ENCODE peak calls at places on chromosomes 2 and 18, in eight cellular contexts. X is spleen, Y is adrenal gland, T is ovary, C is body of pancreas, S is IMR-90, R is K562, Z is stomach. I is an unnamed sample. For H3K27me3, the result is how much of the 10 kb centered on the place peaks cover.

GRCh38 chr2:37005118-37005868 is 39.0 kb upstream of the STRN start:
- DNase-seq in X (no peak), Y (peak), T (no peak), C (no peak), S (peak), R (peak), Z (no peak), I (no peak)

GRCh38 chr2:71220743-71221142 is 6.2 kb downstream of the PAIP2B start:
- DNase-seq in X (no peak), Y (no peak), T (no peak), C (no peak), S (no peak), R (no peak), Z (no peak), I (no peak)

GRCh38 chr2:234643407-234643806 is 146.5 kb upstream of the ARL4C start:
- DNase-seq in X (no peak), Y (no peak), T (no peak), C (no peak), S (peak), R (no peak), Z (no peak), I (no peak)

GRCh38 chr2:136117909-136118818 is at the start of gene CXCR4:
- DNase-seq in X (peak), Y (peak), T (no peak), C (peak), S (peak), R (peak), Z (peak), I (peak)

GRCh38 chr2:134900151-134900550 is 18.5 kb upstream of the CCNT2 start:
- DNase-seq in X (no peak), Y (no peak), T (no peak), C (no peak), S (peak), R (no peak), Z (no peak), I (no peak)

GRCh38 chr2:237923507-237924163 is 43.2 kb upstream of the UBE2F start:
- DNase-seq in X (peak), Y (peak), T (peak), C (peak), S (peak), R (peak), Z (peak), I (peak)

GRCh38 chr2:120914839-120915521 is 179.3 kb downstream of the GLI2 start:
- DNase-seq in X (no peak), Y (peak), T (peak), C (peak), S (peak), R (peak), Z (peak), I (peak)

GRCh38 chr18:70276416-70277145 is 12.3 kb upstream of the SOCS6 start:
- DNase-seq in X (no peak), Y (no peak), T (no peak), C (no peak), S (no peak), R (no peak), Z (no peak), I (no peak)

GRCh38 chr2:27077231-27077630 is 1.2 kb upstream of the EMILIN1 start:
- DNase-seq in X (peak), Y (no peak), T (no peak), C (no peak), S (no peak), R (no peak), Z (no peak), I (no peak)

GRCh38 chr2:134450114-134450513 is 196.2 kb downstream of the MGAT5 start:
- DNase-seq in X (no peak), Y (no peak), T (no peak), C (no peak), S (no peak), R (no peak), Z (no peak), I (no peak)

GRCh38 chr2:112021269-112021668 is 33.8 kb upstream of the TMEM87B start:
- DNase-seq in X (no peak), Y (no peak), T (no peak), C (no peak), S (no peak), R (no peak), Z (no peak), I (no peak)

GRCh38 chr2:177106212-177106611 is 106.4 kb upstream of the HNRNPA3 start:
- DNase-seq in X (no peak), Y (no peak), T (no peak), C (no peak), S (no peak), R (peak), Z (no peak), I (no peak)

GRCh38 chr18:43501099-43501498 is 223.8 kb upstream of the SYT4 start:
- DNase-seq in X (no peak), Y (no peak), T (no peak), C (no peak), S (no peak), R (no peak), Z (no peak), I (no peak)

GRCh38 chr2:44957656-44958327 is 16.3 kb downstream of the SIX3 start:
- DNase-seq in X (no peak), Y (no peak), T (no peak), C (no peak), S (no peak), R (no peak), Z (no peak), I (no peak)

GRCh38 chr2:178394816-178395215 is 56.2 kb downstream of the PRKRA start:
- DNase-seq in X (no peak), Y (no peak), T (no peak), C (no peak), S (no peak), R (no peak), Z (no peak), I (no peak)

GRCh38 chr2:10977003-10977402 is 65.3 kb downstream of the KCNF1 start:
- DNase-seq in X (peak), Y (no peak), T (no peak), C (no peak), S (peak), R (peak), Z (no peak), I (no peak)

GRCh38 chr2:64327510-64328414 is 126.2 kb upstream of the LGALSL start:
- DNase-seq in X (peak), Y (peak), T (no peak), C (peak), S (no peak), R (no peak), Z (no peak), I (no peak)

GRCh38 chr2:101107246-101107645 is 43.9 kb downstream of the TBC1D8 start:
- DNase-seq in X (no peak), Y (no peak), T (no peak), C (no peak), S (no peak), R (no peak), Z (no peak), I (no peak)

GRCh38 chr18:78246588-78246987 is 733.0 kb upstream of the SALL3 start:
- DNase-seq in X (no peak), Y (no peak), T (no peak), C (no peak), S (no peak), R (no peak), Z (no peak), I (no peak)

GRCh38 chr2:105598404-105598803 is 146.3 kb upstream of the NCK2 start:
- DNase-seq in X (no peak), Y (no peak), T (no peak), C (no peak), S (no peak), R (no peak), Z (no peak), I (no peak)

GRCh38 chr2:105600602-105600948 is 144.1 kb upstream of the NCK2 start:
- DNase-seq in X (no peak), Y (no peak), T (no peak), C (no peak), S (no peak), R (no peak), Z (no peak), I (no peak)

GRCh38 chr2:105600949-105601708 is 143.6 kb upstream of the NCK2 start:
- DNase-seq in X (no peak), Y (peak), T (no peak), C (no peak), S (no peak), R (peak), Z (peak), I (no peak)

GRCh38 chr2:105598853-105599252 is 145.9 kb upstream of the NCK2 start:
- DNase-seq in X (no peak), Y (no peak), T (no peak), C (no peak), S (no peak), R (no peak), Z (no peak), I (no peak)

GRCh38 chr2:105600037-105600442 is 144.7 kb upstream of the NCK2 start:
- DNase-seq in X (no peak), Y (no peak), T (no peak), C (no peak), S (no peak), R (no peak), Z (no peak), I (no peak)
- H3K27ac ChIP-seq in X (no peak), Y (no peak), T (no peak), C (no peak), S (no peak), R (peak), Z (peak), I (no peak)

DNA sequence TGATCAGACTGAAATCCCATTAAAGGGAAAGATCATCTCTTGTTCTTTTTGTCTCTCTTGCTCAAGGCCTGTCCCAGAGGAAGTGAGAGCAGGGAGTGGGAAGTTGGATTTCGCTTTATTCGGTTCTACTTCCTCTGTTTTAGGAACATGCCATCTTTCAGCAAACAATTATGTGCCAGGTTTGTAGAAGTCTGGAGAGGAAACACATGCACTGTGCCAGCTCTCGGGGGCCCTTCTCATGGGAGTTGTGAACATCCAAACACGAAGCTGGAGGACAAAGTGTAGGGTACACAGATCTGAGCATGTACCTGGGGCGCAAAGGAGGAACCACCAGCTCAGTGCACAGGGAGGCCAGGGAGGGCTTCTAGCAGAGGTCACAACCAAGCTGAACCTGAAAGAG is 128.8 kb downstream of the ZFP36L2 start:
- DNase-seq in X (no peak), Y (no peak), T (no peak), C (no peak), S (no peak), R (no peak), Z (no peak), I (no peak)
- TF ChIP-seq POLR2A in X (no peak), Y (no peak), T (no peak), C (no peak), S (no peak), R (no peak), Z (no peak), I (no peak)

DNA sequence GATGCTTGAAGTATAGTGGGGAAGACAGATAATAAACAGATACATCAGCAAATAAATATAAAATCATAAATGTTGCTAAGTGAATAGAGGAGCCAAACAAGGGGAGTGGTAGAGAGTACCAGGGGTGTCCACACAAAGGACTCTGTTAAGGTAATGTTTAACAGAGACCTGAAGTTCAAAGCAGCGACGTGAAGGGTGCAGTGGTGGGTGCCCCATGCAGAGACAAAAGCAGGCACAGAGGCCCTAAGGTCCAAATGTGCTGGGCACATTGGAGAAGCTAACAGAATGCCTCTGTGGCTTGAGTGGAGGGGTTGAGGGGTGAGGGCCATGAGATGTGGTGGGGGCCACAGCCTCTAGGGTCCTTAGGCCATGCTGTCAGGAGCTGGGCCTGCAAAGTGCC is 109.1 kb downstream of the POLE4 start:
- DNase-seq in X (no peak), Y (no peak), T (no peak), C (no peak), S (no peak), R (no peak), Z (no peak), I (no peak)
- H3K27me3 ChIP-seq in X (under half), Y (under half), T (under half), C (under half), S (under half), R (under half), Z (under half), I (under half)

DNA sequence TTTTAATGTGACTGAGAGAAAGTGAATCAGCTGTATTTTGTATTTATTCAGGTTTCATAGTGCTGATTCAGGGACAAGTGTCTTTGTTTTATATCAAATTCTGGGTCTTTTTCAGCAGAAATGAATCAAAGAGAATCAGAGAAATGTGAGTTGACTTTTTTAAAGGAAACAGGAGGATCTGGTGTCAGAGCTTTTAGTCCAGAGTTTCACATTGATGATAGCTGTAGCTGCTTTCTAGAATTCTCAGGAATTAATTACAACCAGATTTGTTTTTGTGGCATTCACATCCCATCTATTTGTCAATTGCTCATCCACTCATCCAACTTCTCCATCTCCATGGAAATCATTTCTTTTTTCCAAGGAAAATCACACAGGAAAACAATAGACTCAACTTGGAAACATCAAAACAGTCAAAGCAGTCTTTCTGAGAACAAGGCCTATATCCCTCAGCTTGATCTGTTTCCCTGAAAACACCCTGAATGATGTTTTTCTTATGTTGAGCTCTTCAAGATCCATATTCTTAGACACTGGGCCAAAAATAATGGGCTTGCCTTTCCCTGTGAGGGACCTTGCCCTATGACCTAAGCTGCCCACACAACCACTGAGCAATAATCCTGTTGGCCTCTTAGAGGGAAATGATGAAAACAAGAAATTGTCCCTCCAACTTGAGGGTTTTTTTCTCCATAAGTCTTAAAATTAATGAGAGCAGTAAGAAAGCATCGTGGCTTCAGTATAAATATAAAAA is 249.5 kb upstream of the FN1 start:
- DNase-seq in X (no peak), Y (no peak), T (no peak), C (no peak), S (no peak), R (no peak), Z (no peak), I (no peak)
- H3K27ac ChIP-seq in X (no peak), Y (no peak), T (no peak), C (no peak), S (no peak), R (no peak), Z (no peak), I (no peak)

DNA sequence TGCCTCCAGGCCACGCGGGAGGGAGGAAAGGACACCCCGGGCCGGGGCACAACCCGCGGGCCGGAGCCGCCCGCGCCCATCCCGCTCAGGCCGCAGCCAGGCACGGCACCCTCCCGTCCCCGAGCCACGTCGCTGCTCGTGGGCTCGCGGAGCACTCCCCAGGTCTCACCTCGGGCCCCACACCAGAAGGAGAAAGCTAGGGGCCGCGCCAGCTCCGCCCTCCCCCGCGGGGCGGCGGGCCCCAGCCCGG is 614 bp downstream of the HDLBP start:
- DNase-seq in X (no peak), Y (no peak), T (no peak), C (no peak), S (no peak), R (no peak), Z (no peak), I (no peak)
- TF ChIP-seq POLR2A in X (peak), Y (peak), T (no peak), C (no peak), S (peak), R (no peak), Z (no peak), I (peak)

I was measured in heart left ventricle.